ENCODE peak calls at places on chromosomes 1 and 21, in ten cellular contexts. E is HFFc6; A is ELR; L is effector CD4-positive, alpha-beta T cell; H is NCI-H1105 treated with DMSO at 0.1 percent for 48 hours; K is H54; Q is GM20000; B is cerebellar nuclear complex; D is posterior vena cava; I is RCC 7860. J is an unnamed sample.

GRCh38 chr1:68174173-68175113 is 57.9 kb downstream of the WLS start:
- DNase-seq in B (no peak), I (peak), K (peak), D (no peak), Q (no peak), A (peak), H (peak), E (peak), L (no peak), J (peak)

GRCh38 chr21:44987301-44987885 is 47.6 kb downstream of the SLX9 start:
- DNase-seq in B (no peak), I (no peak), E (no peak), K (no peak), A (no peak), Q (no peak), H (no peak), L (no peak), D (peak), J (no peak)

GRCh38 chr1:33036051-33036525 is 595 bp downstream of the AK2 start:
- DNase-seq in K (peak), I (peak), D (no peak), Q (no peak), L (no peak), A (peak), E (peak), B (no peak), H (no peak), J (peak)

GRCh38 chr1:166164995-166165660 is 1.7 kb downstream of the FAM78B start:
- DNase-seq in E (no peak), H (peak), K (no peak), L (no peak), Q (peak), A (peak), I (no peak), D (peak), B (no peak), J (peak)

GRCh38 chr21:46210378-46211136 is 18.0 kb downstream of the LSS start:
- DNase-seq in H (no peak), D (peak), B (no peak), I (no peak), L (no peak), E (no peak), Q (no peak), A (no peak), K (no peak), J (no peak)

GRCh38 chr1:239457491-239458488 is 71.4 kb downstream of the CHRM3 start:
- DNase-seq in E (peak), A (peak), Q (no peak), B (no peak), K (no peak), H (no peak), L (no peak), I (no peak), D (no peak), J (no peak)

GRCh38 chr1:65265296-65266271 is 43.8 kb upstream of the DNAJC6 start:
- DNase-seq in Q (peak), H (peak), D (no peak), A (peak), I (no peak), L (peak), E (peak), B (no peak), K (no peak), J (peak)

GRCh38 chr1:110384581-110385321 is 6.1 kb downstream of the SLC16A4 start:
- DNase-seq in B (no peak), I (no peak), E (no peak), L (no peak), K (no peak), H (no peak), Q (peak), D (no peak), A (no peak), J (no peak)

GRCh38 chr1:154342836-154343472 is 17.6 kb downstream of the ATP8B2 start:
- DNase-seq in Q (no peak), H (no peak), E (no peak), L (peak), I (no peak), D (no peak), K (no peak), A (no peak), B (no peak), J (no peak)

GRCh38 chr1:1873186-1873585 is 17.7 kb downstream of the GNB1 start:
- DNase-seq in H (no peak), I (no peak), Q (no peak), D (peak), K (no peak), B (peak), E (no peak), L (no peak), A (no peak), J (no peak)

GRCh38 chr21:46397993-46398392 is 60.7 kb upstream of the DIP2A start:
- DNase-seq in Q (no peak), L (no peak), H (no peak), A (no peak), B (no peak), I (no peak), K (no peak), D (no peak), E (no peak), J (no peak)

GRCh38 chr1:26279598-26280332 is at the start of gene SH3BGRL3:
- DNase-seq in A (peak), D (peak), I (peak), Q (peak), H (peak), K (peak), B (no peak), E (peak), L (peak), J (peak)

GRCh38 chr1:211756471-211757020 is 74.0 kb downstream of the LPGAT1 start:
- DNase-seq in E (no peak), D (no peak), I (no peak), B (no peak), L (no peak), K (no peak), A (no peak), Q (no peak), H (no peak), J (no peak)

GRCh38 chr1:153699768-153700167 is 21.3 kb downstream of the NPR1 start:
- DNase-seq in B (no peak), E (no peak), K (no peak), D (no peak), Q (no peak), I (no peak), A (no peak), L (no peak), H (no peak), J (no peak)

J was measured in adipocyte.